ENCODE peak calls at places on chromosomes 1 and 21, in nine cellular contexts. W is Panc1; Z is iPS DF 6.9; R is heart left ventricle; M is uterus; D is ovary; O is tibial nerve; E is CD4-positive, CD25-positive, alpha-beta regulatory T cell; B is fibroblast of lung. K is an unnamed sample. For H3K9me3, the result is how much of the 10 kb centered on the place peaks cover.

GRCh38 chr1:235902638-235903542 is 36.2 kb upstream of the LYST start:
- DNase-seq in E (no peak), R (no peak), Z (no peak), O (no peak), D (peak), M (no peak), B (peak), W (peak), K (no peak)

GRCh38 chr1:30533796-30534550 is 189.4 kb downstream of the MATN1 start:
- DNase-seq in E (no peak), Z (no peak), D (no peak), B (no peak), W (no peak), O (no peak), M (peak), R (no peak), K (no peak)

GRCh38 chr1:241654641-241655040 is 2.6 kb downstream of the WDR64 start:
- DNase-seq in W (no peak), D (no peak), E (no peak), B (no peak), M (no peak), Z (no peak), O (no peak), R (no peak), K (no peak)

GRCh38 chr1:109827466-109827865 is 63.7 kb upstream of the EPS8L3 start:
- DNase-seq in R (no peak), B (no peak), Z (no peak), O (no peak), D (no peak), W (no peak), M (no peak), E (no peak), K (no peak)

GRCh38 chr1:210739627-210740026 is 394.3 kb downstream of the KCNH1 start:
- DNase-seq in O (no peak), R (no peak), D (no peak), W (no peak), Z (no peak), B (peak), E (no peak), M (no peak), K (no peak)

GRCh38 chr1:201049248-201049831 is 25.8 kb upstream of the KIF21B start:
- DNase-seq in D (no peak), Z (no peak), B (no peak), R (no peak), W (no peak), E (no peak), M (no peak), O (no peak), K (no peak)

GRCh38 chr1:26373281-26373680 is 731 bp upstream of the ZNF683 start:
- DNase-seq in B (no peak), Z (no peak), R (no peak), O (no peak), M (no peak), E (peak), W (no peak), D (no peak), K (no peak)

GRCh38 chr1:85576256-85576641 is 4.3 kb upstream of the CCN1 start:
- DNase-seq in O (no peak), B (no peak), W (peak), D (no peak), Z (no peak), E (no peak), M (no peak), R (no peak), K (peak)

GRCh38 chr21:36745459-36745858 is 46.5 kb downstream of the SIM2 start:
- DNase-seq in O (no peak), E (no peak), M (no peak), Z (no peak), D (no peak), B (no peak), W (no peak), R (no peak), K (no peak)

GRCh38 chr1:48571303-48571987 is 99.4 kb upstream of the SPATA6 start:
- DNase-seq in B (no peak), D (no peak), M (no peak), Z (no peak), O (no peak), R (no peak), W (no peak), E (no peak), K (no peak)

GRCh38 chr1:155834296-155834926 is 22.6 kb downstream of the GON4L start:
- DNase-seq in Z (no peak), W (no peak), D (no peak), R (no peak), M (no peak), O (no peak), B (peak), E (no peak), K (no peak)

GRCh38 chr1:162147760-162148159 is 78.3 kb downstream of the NOS1AP start:
- DNase-seq in M (no peak), W (no peak), E (no peak), O (no peak), D (no peak), B (peak), R (no peak), Z (peak), K (no peak)

GRCh38 chr1:66623812-66624211 is 89.9 kb downstream of the SGIP1 start:
- DNase-seq in D (no peak), O (no peak), M (no peak), B (peak), Z (no peak), R (no peak), E (no peak), W (no peak), K (no peak)

GRCh38 chr21:39452207-39452964 is 616 bp downstream of the SH3BGR start:
- DNase-seq in R (no peak), O (no peak), B (peak), D (no peak), Z (no peak), E (no peak), M (no peak), W (peak), K (no peak)

GRCh38 chr1:225651872-225652725 is 824 bp downstream of the ENAH start:
- DNase-seq in Z (no peak), D (no peak), B (peak), O (no peak), E (no peak), R (no peak), M (no peak), W (no peak), K (peak)

GRCh38 chr21:34092241-34092921 is 19.0 kb downstream of the MRPS6 start:
- DNase-seq in B (no peak), E (peak), M (no peak), W (no peak), O (no peak), R (no peak), Z (no peak), D (no peak), K (no peak)

GRCh38 chr1:5811419-5811818 is 180.8 kb downstream of the NPHP4 start:
- DNase-seq in R (no peak), W (no peak), Z (no peak), O (no peak), B (no peak), E (no peak), D (peak), M (no peak), K (no peak)

GRCh38 chr1:220966874-220967631 is 87.8 kb downstream of the HLX start:
- DNase-seq in D (no peak), M (no peak), O (no peak), B (no peak), R (no peak), W (no peak), E (no peak), Z (no peak), K (no peak)

GRCh38 chr1:19463204-19463803 is 22.0 kb downstream of the CAPZB start:
- DNase-seq in M (no peak), R (no peak), B (no peak), W (no peak), E (peak), Z (no peak), D (no peak), O (no peak), K (no peak)

GRCh38 chr1:117095237-117095636 is 26.3 kb downstream of the TRIM45 start:
- DNase-seq in B (peak), W (no peak), R (no peak), O (no peak), E (no peak), Z (no peak), M (no peak), D (no peak), K (no peak)

DNA sequence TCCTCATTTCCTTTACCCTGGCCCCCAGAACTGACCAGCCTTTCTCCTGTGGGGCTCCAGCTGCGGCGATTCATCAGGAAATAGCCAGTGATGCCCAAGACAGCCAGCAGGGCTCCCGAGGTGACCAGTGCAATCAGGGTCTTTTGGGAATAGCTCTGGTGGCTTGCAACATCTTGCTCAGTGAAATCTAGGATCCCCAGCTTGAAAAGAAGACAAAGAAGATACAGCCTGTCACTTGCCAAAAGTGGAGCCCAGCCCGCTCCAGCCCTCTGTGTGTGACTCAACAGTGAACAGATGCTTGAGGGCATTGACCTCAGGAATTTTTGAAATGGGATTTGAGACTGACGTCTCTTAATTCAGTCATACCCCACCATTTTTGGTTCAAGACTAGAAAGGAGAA is 22.3 kb downstream of the CD34 start:
- DNase-seq in E (no peak), O (peak), W (no peak), M (no peak), D (no peak), R (peak), B (peak), Z (no peak), K (no peak)
- H3K27ac ChIP-seq in E (no peak), O (peak), W (no peak), M (peak), D (peak), R (peak), B (peak), Z (no peak), K (no peak)

DNA sequence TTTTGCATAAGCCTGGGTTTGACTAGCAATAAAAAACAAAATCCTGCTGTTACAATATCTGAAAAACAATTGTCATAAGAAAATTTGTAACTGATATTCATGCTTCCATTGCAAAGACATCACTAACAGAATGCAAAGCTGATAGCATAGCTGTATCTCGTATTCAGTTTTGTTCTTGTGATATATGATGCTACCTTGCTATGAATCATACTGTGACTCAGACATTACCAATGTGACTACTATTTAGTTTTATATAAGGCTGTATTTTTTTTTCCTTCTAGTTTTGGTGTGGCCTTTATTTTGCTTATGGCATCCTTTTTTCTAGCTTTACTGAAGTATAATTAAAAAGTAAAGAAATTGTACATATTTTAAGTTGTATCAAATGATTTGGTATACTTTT is 1381.8 kb downstream of the MRPL39 start:
- DNase-seq in D (no peak), O (no peak), R (no peak), E (no peak), B (peak), M (no peak), W (no peak), Z (no peak), K (no peak)
- H3K9me3 ChIP-seq in D (under half), O (under half), R (under half), E (under half), B (under half), M (under half), W (under half), Z (under half), K (under half)

GRCh38 chr1:8138673-8139072 is 112.6 kb upstream of the ERRFI1 start:
- DNase-seq in B (no peak), E (no peak), R (no peak), O (no peak), D (no peak), M (no peak), W (no peak), Z (no peak), K (no peak)

GRCh38 chr1:8135250-8135649 is 109.1 kb upstream of the ERRFI1 start:
- DNase-seq in D (no peak), R (no peak), B (no peak), M (no peak), W (no peak), O (no peak), Z (no peak), E (no peak), K (no peak)

GRCh38 chr1:8134546-8135235 is 108.6 kb upstream of the ERRFI1 start:
- DNase-seq in Z (no peak), B (peak), W (no peak), O (no peak), R (no peak), M (no peak), E (no peak), D (no peak), K (no peak)

GRCh38 chr1:8137406-8138244 is 111.5 kb upstream of the ERRFI1 start:
- DNase-seq in Z (no peak), E (no peak), O (no peak), M (peak), B (peak), R (peak), W (peak), D (peak), K (no peak)

DNA sequence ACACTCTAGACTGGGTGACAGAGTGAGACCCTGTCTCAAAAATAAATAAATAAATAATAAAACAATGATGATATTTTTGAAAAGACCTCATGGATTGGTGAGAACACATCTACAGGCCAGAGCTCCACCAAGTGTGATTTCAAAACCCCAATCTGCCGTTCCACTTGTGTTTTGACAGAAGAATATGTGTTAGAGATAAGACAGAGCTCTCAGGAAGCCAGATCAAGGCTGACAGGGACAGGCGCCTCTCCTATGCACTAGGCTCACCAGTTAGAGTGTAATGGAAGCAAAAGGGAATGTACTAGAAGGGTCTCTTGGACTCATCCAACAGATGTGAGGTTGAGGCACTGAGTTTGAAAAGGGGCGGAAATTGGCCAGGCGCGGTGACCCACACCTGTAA is 110.7 kb upstream of the ERRFI1 start:
- DNase-seq in O (no peak), B (no peak), R (no peak), Z (no peak), M (no peak), W (no peak), D (no peak), E (no peak), K (no peak)
- H3K27ac ChIP-seq in O (no peak), B (no peak), R (peak), Z (no peak), M (peak), W (peak), D (peak), E (no peak), K (no peak)

GRCh38 chr1:17944606-17945005 is 163.0 kb upstream of the IGSF21 start:
- DNase-seq in Z (no peak), E (no peak), M (no peak), D (no peak), R (no peak), B (no peak), O (no peak), W (no peak), K (no peak)

GRCh38 chr1:17950728-17951127 is 156.9 kb upstream of the IGSF21 start:
- DNase-seq in Z (no peak), B (no peak), O (no peak), D (no peak), W (no peak), E (no peak), R (no peak), M (no peak), K (peak)

GRCh38 chr1:17952506-17952905 is 155.1 kb upstream of the IGSF21 start:
- DNase-seq in Z (no peak), R (no peak), B (no peak), M (no peak), W (no peak), E (no peak), O (no peak), D (no peak), K (no peak)

GRCh38 chr1:17946434-17946833 is 161.2 kb upstream of the IGSF21 start:
- DNase-seq in B (no peak), D (no peak), M (no peak), E (no peak), R (no peak), Z (no peak), W (no peak), O (no peak), K (no peak)

DNA sequence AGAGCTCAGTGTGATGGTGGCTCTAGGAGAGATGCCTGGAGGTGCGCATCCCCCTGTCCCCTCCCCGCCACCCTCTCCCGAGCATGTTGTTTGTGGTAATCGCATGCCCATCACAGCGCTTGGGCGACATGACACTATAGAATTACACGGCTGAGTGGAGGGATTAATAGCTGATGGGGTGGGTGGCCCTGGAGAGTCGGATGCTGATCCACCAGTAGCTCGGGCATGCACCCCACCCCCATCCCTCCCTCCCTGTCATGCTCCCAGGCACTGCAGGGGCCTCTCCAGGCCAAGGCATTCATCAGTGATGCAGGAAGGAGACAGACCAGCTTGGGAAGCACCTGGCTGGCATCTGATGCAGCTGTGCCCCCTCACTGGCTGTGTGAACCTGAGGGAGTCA is 159.0 kb upstream of the IGSF21 start:
- DNase-seq in W (no peak), O (no peak), R (no peak), B (no peak), E (no peak), D (no peak), Z (no peak), M (no peak), K (peak)
- H3K9me3 ChIP-seq in W (under half), O (under half), R (under half), B (under half), E (under half), D (under half), Z (under half), M (under half), K (under half)

GRCh38 chr1:170692866-170693575 is 29.1 kb downstream of the PRRX1 start:
- DNase-seq in Z (no peak), B (peak), M (no peak), W (no peak), D (no peak), E (no peak), R (no peak), O (no peak), K (no peak)
- H3K27ac ChIP-seq in Z (no peak), B (peak), M (peak), W (no peak), D (no peak), E (no peak), R (peak), O (no peak), K (no peak)

DNA sequence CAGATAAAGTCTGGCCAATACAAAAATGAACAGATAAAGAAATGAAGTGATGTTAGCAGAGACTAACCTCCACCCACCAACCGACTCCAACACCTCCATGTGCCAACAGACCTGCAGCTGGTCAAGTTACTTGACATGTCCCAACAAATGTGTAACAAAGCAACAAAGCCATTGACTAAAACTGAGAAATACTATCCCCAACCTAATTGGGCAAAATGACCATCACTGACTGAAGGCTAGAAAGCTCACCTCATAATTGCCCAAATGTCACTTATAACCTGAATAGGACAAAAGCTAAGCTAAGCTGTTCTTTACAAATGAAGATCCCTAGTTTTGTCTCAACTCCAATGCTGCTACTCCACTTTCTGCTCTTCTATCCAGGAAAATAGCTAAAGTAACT is 7.5 kb downstream of the KDM5B start:
- DNase-seq in D (no peak), E (no peak), O (no peak), W (no peak), B (no peak), R (no peak), Z (no peak), M (no peak), K (peak)
- H3K9me3 ChIP-seq in D (under half), E (under half), O (under half), W (under half), B (under half), R (under half), Z (under half), M (under half), K (under half)

GRCh38 chr1:27406354-27406665 is 13.9 kb downstream of the GPR3 start:
- DNase-seq in M (no peak), W (no peak), B (no peak), Z (no peak), E (no peak), O (no peak), D (no peak), R (no peak), K (no peak)
- H3K27ac ChIP-seq in M (peak), W (no peak), B (no peak), Z (no peak), E (no peak), O (peak), D (no peak), R (peak), K (no peak)

K was measured in WERI-Rb-1.